ENCODE peak calls at places on chromosomes 12 and 14, in eight cellular contexts. One of them, this sample, is unnamed.

GRCh38 chr12:93177208-93178153 is 200.2 kb upstream of the NUDT4 start:
- DNase-seq in Peyer's patch: no peak
- DNase-seq in stomach: no peak
- DNase-seq in upper lobe of right lung: no peak
- DNase-seq in mucosa of descending colon: no peak
- DNase-seq in glutamatergic neuron: no peak
- DNase-seq in astrocyte of the spinal cord: no peak
- DNase-seq in ovary: no peak
- DNase-seq in this sample: no peak

GRCh38 chr12:41521872-41522379 is 333.8 kb downstream of the PDZRN4 start:
- DNase-seq in ovary: no peak
- DNase-seq in stomach: no peak
- DNase-seq in glutamatergic neuron: no peak
- DNase-seq in upper lobe of right lung: no peak
- DNase-seq in astrocyte of the spinal cord: peak
- DNase-seq in mucosa of descending colon: no peak
- DNase-seq in Peyer's patch: no peak
- DNase-seq in this sample: no peak

GRCh38 chr14:80536456-80536855 is 325.2 kb upstream of the DIO2 start:
- DNase-seq in astrocyte of the spinal cord: no peak
- DNase-seq in ovary: no peak
- DNase-seq in Peyer's patch: no peak
- DNase-seq in mucosa of descending colon: no peak
- DNase-seq in stomach: no peak
- DNase-seq in glutamatergic neuron: no peak
- DNase-seq in upper lobe of right lung: no peak
- DNase-seq in this sample: no peak

GRCh38 chr12:52003016-52003550 is 3.7 kb upstream of the TAMALIN start:
- DNase-seq in mucosa of descending colon: no peak
- DNase-seq in glutamatergic neuron: no peak
- DNase-seq in ovary: no peak
- DNase-seq in upper lobe of right lung: no peak
- DNase-seq in astrocyte of the spinal cord: no peak
- DNase-seq in stomach: no peak
- DNase-seq in Peyer's patch: no peak
- DNase-seq in this sample: no peak

GRCh38 chr12:105076098-105076497 is 8.2 kb downstream of the ALDH1L2 start:
- DNase-seq in Peyer's patch: no peak
- DNase-seq in astrocyte of the spinal cord: peak
- DNase-seq in ovary: no peak
- DNase-seq in mucosa of descending colon: no peak
- DNase-seq in upper lobe of right lung: no peak
- DNase-seq in glutamatergic neuron: no peak
- DNase-seq in stomach: no peak
- DNase-seq in this sample: no peak

GRCh38 chr12:82682851-82683261 is 3.9 kb upstream of the TMTC2 start:
- DNase-seq in mucosa of descending colon: no peak
- DNase-seq in stomach: no peak
- DNase-seq in glutamatergic neuron: no peak
- DNase-seq in astrocyte of the spinal cord: no peak
- DNase-seq in Peyer's patch: no peak
- DNase-seq in upper lobe of right lung: no peak
- DNase-seq in ovary: no peak
- DNase-seq in this sample: no peak

GRCh38 chr14:72666610-72667009 is 227.3 kb downstream of the DPF3 start:
- DNase-seq in mucosa of descending colon: no peak
- DNase-seq in upper lobe of right lung: no peak
- DNase-seq in ovary: no peak
- DNase-seq in Peyer's patch: no peak
- DNase-seq in stomach: no peak
- DNase-seq in glutamatergic neuron: no peak
- DNase-seq in astrocyte of the spinal cord: peak
- DNase-seq in this sample: no peak

GRCh38 chr12:65632131-65632855 is 192.0 kb upstream of the HMGA2 start:
- DNase-seq in stomach: no peak
- DNase-seq in ovary: no peak
- DNase-seq in Peyer's patch: no peak
- DNase-seq in upper lobe of right lung: no peak
- DNase-seq in astrocyte of the spinal cord: no peak
- DNase-seq in glutamatergic neuron: no peak
- DNase-seq in mucosa of descending colon: no peak
- DNase-seq in this sample: no peak

GRCh38 chr12:120159509-120160237 is 34.8 kb downstream of the GCN1 start:
- DNase-seq in glutamatergic neuron: no peak
- DNase-seq in stomach: no peak
- DNase-seq in mucosa of descending colon: no peak
- DNase-seq in astrocyte of the spinal cord: no peak
- DNase-seq in ovary: no peak
- DNase-seq in upper lobe of right lung: no peak
- DNase-seq in Peyer's patch: no peak
- DNase-seq in this sample: no peak

GRCh38 chr14:24607081-24607480 is 2.4 kb downstream of the GZMH start:
- DNase-seq in astrocyte of the spinal cord: no peak
- DNase-seq in upper lobe of right lung: no peak
- DNase-seq in mucosa of descending colon: no peak
- DNase-seq in stomach: no peak
- DNase-seq in Peyer's patch: peak
- DNase-seq in glutamatergic neuron: no peak
- DNase-seq in ovary: no peak
- DNase-seq in this sample: no peak

GRCh38 chr12:14772946-14773345 is 30.3 kb downstream of the WBP11 start:
- DNase-seq in ovary: no peak
- DNase-seq in astrocyte of the spinal cord: no peak
- DNase-seq in Peyer's patch: no peak
- DNase-seq in glutamatergic neuron: no peak
- DNase-seq in mucosa of descending colon: no peak
- DNase-seq in stomach: no peak
- DNase-seq in upper lobe of right lung: no peak
- DNase-seq in this sample: no peak

GRCh38 chr12:14774944-14775651 is 28.2 kb downstream of the WBP11 start:
- DNase-seq in upper lobe of right lung: peak
- DNase-seq in Peyer's patch: peak
- DNase-seq in glutamatergic neuron: peak
- DNase-seq in mucosa of descending colon: peak
- DNase-seq in astrocyte of the spinal cord: peak
- DNase-seq in ovary: peak
- DNase-seq in stomach: peak
- DNase-seq in this sample: no peak

GRCh38 chr12:14775652-14776020 is 27.6 kb downstream of the WBP11 start:
- DNase-seq in stomach: no peak
- DNase-seq in upper lobe of right lung: no peak
- DNase-seq in glutamatergic neuron: no peak
- DNase-seq in mucosa of descending colon: no peak
- DNase-seq in ovary: no peak
- DNase-seq in Peyer's patch: no peak
- DNase-seq in astrocyte of the spinal cord: no peak
- DNase-seq in this sample: no peak

GRCh38 chr12:14773685-14774073 is 29.6 kb downstream of the WBP11 start:
- DNase-seq in stomach: no peak
- DNase-seq in mucosa of descending colon: peak
- DNase-seq in Peyer's patch: peak
- DNase-seq in glutamatergic neuron: peak
- DNase-seq in ovary: peak
- DNase-seq in upper lobe of right lung: no peak
- DNase-seq in astrocyte of the spinal cord: no peak
- DNase-seq in this sample: no peak

GRCh38 chr12:14774074-14774943 is 29.0 kb downstream of the WBP11 start:
- DNase-seq in mucosa of descending colon: peak
- DNase-seq in ovary: peak
- DNase-seq in upper lobe of right lung: peak
- DNase-seq in Peyer's patch: peak
- DNase-seq in stomach: peak
- DNase-seq in glutamatergic neuron: peak
- DNase-seq in astrocyte of the spinal cord: peak
- DNase-seq in this sample: peak
- TF ChIP-seq CTCF in mucosa of descending colon: no peak
- TF ChIP-seq CTCF in ovary: no peak
- TF ChIP-seq CTCF in upper lobe of right lung: no peak
- TF ChIP-seq CTCF in Peyer's patch: no peak
- TF ChIP-seq CTCF in stomach: no peak
- TF ChIP-seq CTCF in glutamatergic neuron: no peak
- TF ChIP-seq CTCF in astrocyte of the spinal cord: no peak
- TF ChIP-seq CTCF in this sample: peak

GRCh38 chr12:48286665-48287064 is 64.1 kb downstream of the ZNF641 start:
- DNase-seq in glutamatergic neuron: no peak
- DNase-seq in upper lobe of right lung: no peak
- DNase-seq in mucosa of descending colon: no peak
- DNase-seq in astrocyte of the spinal cord: no peak
- DNase-seq in Peyer's patch: no peak
- DNase-seq in ovary: no peak
- DNase-seq in stomach: no peak
- DNase-seq in this sample: no peak
- TF ChIP-seq CTCF in glutamatergic neuron: no peak
- TF ChIP-seq CTCF in upper lobe of right lung: peak
- TF ChIP-seq CTCF in mucosa of descending colon: no peak
- TF ChIP-seq CTCF in astrocyte of the spinal cord: peak
- TF ChIP-seq CTCF in Peyer's patch: no peak
- TF ChIP-seq CTCF in ovary: no peak
- TF ChIP-seq CTCF in stomach: no peak
- TF ChIP-seq CTCF in this sample: peak

DNA sequence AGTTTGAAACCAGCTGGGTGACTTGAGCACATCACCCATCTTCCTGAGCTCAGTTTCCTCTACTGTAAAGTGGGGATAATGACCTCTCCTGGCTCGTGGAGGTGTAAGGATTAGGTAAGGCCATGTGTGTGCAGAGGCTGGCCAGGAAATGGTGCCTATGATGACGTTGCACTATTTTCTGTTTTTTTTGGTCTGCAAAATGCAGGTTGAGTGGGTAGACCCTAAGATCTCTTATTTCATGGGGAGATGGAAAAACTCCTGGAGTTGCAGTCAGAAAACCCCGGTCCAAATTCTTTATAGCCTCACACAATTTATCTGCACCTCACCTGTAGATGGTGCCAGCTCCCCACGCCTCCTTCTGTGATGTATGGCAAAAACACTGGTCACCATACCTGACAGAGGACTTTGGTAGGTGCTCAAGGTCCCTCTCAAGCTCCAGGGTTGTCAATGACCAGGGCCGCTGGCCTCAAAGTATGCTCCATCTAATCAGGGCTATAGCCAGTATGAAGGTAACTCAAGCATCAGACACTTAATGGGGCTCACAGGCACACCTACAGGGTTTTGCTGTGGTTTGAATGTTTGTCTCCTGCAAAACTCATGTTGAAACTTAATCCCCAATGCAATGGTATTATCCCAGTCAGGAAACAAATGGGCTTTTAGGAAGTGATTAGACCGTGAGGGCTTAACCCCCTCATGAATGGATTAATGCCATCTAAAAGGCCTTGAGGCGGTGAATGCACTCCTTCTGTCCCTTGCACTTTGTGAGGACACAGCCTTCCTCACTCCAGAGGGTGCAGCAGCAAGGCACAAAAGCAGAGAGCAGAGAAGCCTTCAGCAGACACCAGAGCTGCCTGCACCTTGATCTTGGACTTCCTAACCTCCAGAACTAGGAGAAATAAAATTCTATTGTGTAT is 17.6 kb downstream of the C14orf132 start:
- DNase-seq in stomach: peak
- DNase-seq in ovary: no peak
- DNase-seq in mucosa of descending colon: no peak
- DNase-seq in glutamatergic neuron: no peak
- DNase-seq in Peyer's patch: no peak
- DNase-seq in upper lobe of right lung: no peak
- DNase-seq in astrocyte of the spinal cord: no peak
- DNase-seq in this sample: no peak
- TF ChIP-seq CTCF in stomach: no peak
- TF ChIP-seq CTCF in ovary: no peak
- TF ChIP-seq CTCF in mucosa of descending colon: no peak
- TF ChIP-seq CTCF in glutamatergic neuron: no peak
- TF ChIP-seq CTCF in Peyer's patch: no peak
- TF ChIP-seq CTCF in upper lobe of right lung: no peak
- TF ChIP-seq CTCF in astrocyte of the spinal cord: no peak
- TF ChIP-seq CTCF in this sample: peak

GRCh38 chr12:31261744-31262143 is 64.2 kb downstream of the SINHCAF start:
- DNase-seq in mucosa of descending colon: no peak
- DNase-seq in ovary: no peak
- DNase-seq in stomach: no peak
- DNase-seq in upper lobe of right lung: no peak
- DNase-seq in glutamatergic neuron: no peak
- DNase-seq in Peyer's patch: no peak
- DNase-seq in astrocyte of the spinal cord: no peak
- DNase-seq in this sample: no peak

GRCh38 chr12:31260840-31261239 is 65.1 kb downstream of the SINHCAF start:
- DNase-seq in ovary: no peak
- DNase-seq in glutamatergic neuron: no peak
- DNase-seq in stomach: no peak
- DNase-seq in upper lobe of right lung: no peak
- DNase-seq in mucosa of descending colon: no peak
- DNase-seq in astrocyte of the spinal cord: no peak
- DNase-seq in Peyer's patch: no peak
- DNase-seq in this sample: no peak

GRCh38 chr12:31263661-31264060 is 62.3 kb downstream of the SINHCAF start:
- DNase-seq in glutamatergic neuron: no peak
- DNase-seq in ovary: no peak
- DNase-seq in upper lobe of right lung: no peak
- DNase-seq in astrocyte of the spinal cord: no peak
- DNase-seq in mucosa of descending colon: no peak
- DNase-seq in stomach: no peak
- DNase-seq in Peyer's patch: no peak
- DNase-seq in this sample: no peak

GRCh38 chr12:31257784-31258183 is 68.2 kb downstream of the SINHCAF start:
- DNase-seq in ovary: no peak
- DNase-seq in mucosa of descending colon: no peak
- DNase-seq in upper lobe of right lung: no peak
- DNase-seq in stomach: no peak
- DNase-seq in Peyer's patch: no peak
- DNase-seq in astrocyte of the spinal cord: no peak
- DNase-seq in glutamatergic neuron: no peak
- DNase-seq in this sample: no peak

DNA sequence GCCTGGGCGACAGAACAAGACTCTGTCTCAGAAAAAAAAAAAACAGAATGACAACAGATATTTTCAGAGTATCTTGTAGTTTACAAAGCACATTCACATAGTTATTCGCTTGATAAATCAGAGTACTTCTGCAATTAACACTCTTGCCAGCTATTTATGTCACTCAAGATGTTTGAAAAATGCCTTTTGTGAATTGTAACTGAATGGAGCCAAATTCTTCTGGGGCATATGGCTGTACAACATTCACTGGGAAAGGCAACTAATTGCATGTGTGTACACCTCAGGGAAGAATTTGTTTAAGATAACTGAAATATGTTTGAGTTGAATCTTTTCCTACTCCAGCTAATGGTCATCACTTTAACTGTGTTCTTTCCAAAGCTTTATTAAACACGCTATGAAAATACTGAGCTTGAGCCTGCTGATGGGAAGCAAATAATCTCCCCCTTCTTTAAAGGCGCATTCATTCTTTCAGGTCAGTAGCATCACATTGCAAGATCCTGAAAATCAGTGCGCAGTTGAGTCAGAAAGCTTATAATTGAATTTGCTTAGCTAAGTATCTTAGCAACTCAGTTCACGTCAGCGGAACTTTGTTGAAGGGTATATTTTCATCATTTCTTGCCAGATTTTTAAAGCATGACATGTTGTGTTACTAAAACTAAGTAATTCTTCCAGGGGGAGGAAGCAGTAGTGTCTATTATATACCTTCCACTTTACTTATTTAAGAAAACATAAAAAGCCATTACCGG is 66.6 kb downstream of the SINHCAF start:
- DNase-seq in astrocyte of the spinal cord: no peak
- DNase-seq in mucosa of descending colon: no peak
- DNase-seq in glutamatergic neuron: no peak
- DNase-seq in ovary: no peak
- DNase-seq in Peyer's patch: no peak
- DNase-seq in stomach: no peak
- DNase-seq in upper lobe of right lung: no peak
- DNase-seq in this sample: no peak
- TF ChIP-seq CTCF in astrocyte of the spinal cord: no peak
- TF ChIP-seq CTCF in mucosa of descending colon: no peak
- TF ChIP-seq CTCF in glutamatergic neuron: no peak
- TF ChIP-seq CTCF in ovary: no peak
- TF ChIP-seq CTCF in Peyer's patch: no peak
- TF ChIP-seq CTCF in stomach: no peak
- TF ChIP-seq CTCF in upper lobe of right lung: no peak
- TF ChIP-seq CTCF in this sample: no peak

This sample was measured in chondrocyte.